ENCODE peak calls at places on chromosomes 13 and 19, in seven cellular contexts. V is choroid plexus epithelial cell, O is body of pancreas, K is PC-3, Y is endothelial cell of umbilical vein, G is NB4, E is AG04450. U is an unnamed sample.

GRCh38 chr19:8335343-8336071 is 7.6 kb downstream of the KANK3 start:
- DNase-seq in V (no peak), G (no peak), O (no peak), E (no peak), K (no peak), Y (no peak), U (no peak)

GRCh38 chr19:29714953-29715694 is at the start of gene C19orf12:
- DNase-seq in K (peak), G (peak), O (peak), Y (peak), E (no peak), V (peak), U (no peak)

GRCh38 chr19:33280351-33280921 is 21.9 kb downstream of the CEBPA start:
- DNase-seq in O (no peak), E (no peak), G (peak), V (no peak), Y (no peak), K (no peak), U (no peak)

GRCh38 chr13:109301711-109302110 is 484.7 kb downstream of the IRS2 start:
- DNase-seq in G (no peak), Y (no peak), O (no peak), K (no peak), V (no peak), E (no peak), U (no peak)

GRCh38 chr13:43783820-43784219 is 3.0 kb downstream of the ENOX1 start:
- DNase-seq in O (no peak), E (no peak), Y (peak), K (peak), V (peak), G (no peak), U (no peak)

GRCh38 chr13:78443839-78444238 is 159.5 kb downstream of the POU4F1 start:
- DNase-seq in Y (no peak), O (no peak), G (no peak), K (no peak), V (no peak), E (no peak), U (no peak)

GRCh38 chr13:110716235-110716505 is 2.7 kb downstream of the ING1 start:
- DNase-seq in G (peak), K (peak), O (peak), E (no peak), V (peak), Y (no peak), U (no peak)

GRCh38 chr13:53151692-53152421 is 123.2 kb downstream of the OLFM4 start:
- DNase-seq in K (no peak), Y (peak), O (peak), E (no peak), G (peak), V (peak), U (peak)

GRCh38 chr19:1855040-1855827 is 7.0 kb upstream of the REXO1 start:
- DNase-seq in E (peak), V (peak), O (peak), K (peak), G (peak), Y (peak), U (peak)

GRCh38 chr19:11090264-11091032 is 1.2 kb downstream of the LDLR start:
- DNase-seq in V (peak), Y (peak), O (peak), E (peak), G (peak), K (peak), U (peak)

GRCh38 chr19:55258476-55258827 is 365 bp downstream of the PPP6R1 start:
- DNase-seq in K (no peak), E (no peak), Y (no peak), V (no peak), G (no peak), O (peak), U (no peak)

GRCh38 chr13:21548577-21548976 is 55.4 kb downstream of the MICU2 start:
- DNase-seq in Y (no peak), G (no peak), E (no peak), K (no peak), O (no peak), V (no peak), U (no peak)

GRCh38 chr13:67229438-67230242 is 496 bp downstream of the PCDH9 start:
- DNase-seq in E (no peak), K (peak), G (no peak), V (peak), Y (no peak), O (no peak), U (no peak)

GRCh38 chr19:18629166-18630088 is 7.4 kb upstream of the KLHL26 start:
- DNase-seq in E (no peak), G (no peak), Y (no peak), O (peak), V (peak), K (no peak), U (no peak)

GRCh38 chr19:36041831-36042230 is 9.2 kb upstream of the CLIP3 start:
- DNase-seq in Y (peak), E (peak), K (peak), G (no peak), O (peak), V (peak), U (peak)

GRCh38 chr13:54879036-54879435 is 1850.4 kb downstream of the OLFM4 start:
- DNase-seq in G (peak), O (no peak), K (no peak), E (no peak), Y (no peak), V (no peak), U (no peak)

GRCh38 chr13:25067054-25067453 is 28.9 kb upstream of the PABPC3 start:
- DNase-seq in Y (no peak), O (no peak), G (no peak), E (no peak), V (no peak), K (no peak), U (no peak)

GRCh38 chr13:100523994-100524393 is 64.6 kb downstream of the GGACT start:
- DNase-seq in G (no peak), V (no peak), Y (no peak), O (no peak), K (no peak), E (no peak), U (no peak)

GRCh38 chr19:43782689-43783231 is 2.0 kb upstream of the KCNN4 start:
- DNase-seq in G (no peak), E (no peak), K (no peak), O (no peak), V (no peak), Y (no peak), U (no peak)

GRCh38 chr13:21219044-21219381 is 42.6 kb downstream of the MRPL57 start:
- DNase-seq in E (no peak), K (no peak), Y (no peak), O (no peak), V (no peak), G (peak), U (no peak)

GRCh38 chr19:53868091-53868891 is 608 bp downstream of the MYADM start:
- DNase-seq in G (peak), V (peak), K (peak), E (no peak), O (peak), Y (peak), U (no peak)

GRCh38 chr19:57056972-57057371 is 62.8 kb upstream of the USP29 start:
- DNase-seq in V (peak), G (no peak), K (no peak), E (peak), O (no peak), Y (no peak), U (no peak)

GRCh38 chr19:41843371-41843770 is 1.1 kb downstream of the LYPD4 start:
- DNase-seq in O (no peak), V (no peak), G (no peak), Y (no peak), K (no peak), E (no peak), U (no peak)

GRCh38 chr13:112808377-112809140 is 118.7 kb downstream of the ATP11A start:
- DNase-seq in K (no peak), G (no peak), O (no peak), V (no peak), Y (no peak), E (no peak), U (no peak)

GRCh38 chr19:46528601-46529447 is 33.2 kb upstream of the PNMA8B start:
- DNase-seq in G (no peak), Y (no peak), E (no peak), K (no peak), O (no peak), V (no peak), U (no peak)

GRCh38 chr13:83221813-83222241 is 660.4 kb downstream of the SLITRK1 start:
- DNase-seq in V (peak), E (peak), G (no peak), Y (no peak), K (peak), O (no peak), U (no peak)

DNA sequence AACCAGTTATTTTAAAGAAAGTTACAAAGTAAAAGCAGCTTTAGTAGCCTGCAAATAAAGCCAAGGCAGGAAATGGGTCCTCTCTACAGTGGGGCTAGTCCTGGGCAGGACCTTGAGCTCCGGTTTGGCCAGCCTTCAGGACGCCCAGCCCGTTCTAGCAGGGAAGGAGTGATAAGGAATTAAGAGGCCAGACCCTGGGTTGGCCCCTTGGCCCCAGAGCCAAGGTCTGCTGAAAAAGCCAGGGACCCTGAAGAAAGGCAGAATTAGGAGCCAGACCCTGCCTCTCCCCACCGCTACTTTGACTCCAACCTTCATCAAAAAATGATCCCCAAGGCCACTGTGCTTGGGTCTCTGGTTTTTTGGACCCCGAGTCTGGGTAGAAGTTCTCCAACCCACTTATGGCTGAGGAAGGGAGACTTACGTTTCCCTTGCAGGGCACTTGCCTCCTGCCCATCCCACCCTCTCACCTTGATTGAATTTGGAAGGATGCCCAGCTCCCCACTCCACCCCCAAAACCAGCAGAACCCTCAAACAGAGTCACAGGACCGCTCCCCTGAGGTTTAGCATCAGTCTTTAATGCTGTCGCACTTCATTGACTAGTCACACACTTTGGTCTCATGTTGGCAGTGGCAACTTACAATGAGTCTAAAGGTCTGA is 3.9 kb downstream of the DNAJB1 start:
- DNase-seq in O (no peak), K (no peak), V (no peak), G (no peak), E (no peak), Y (no peak), U (no peak)
- H3K4me3 ChIP-seq in O (no peak), K (no peak), V (no peak), G (no peak), E (no peak), Y (no peak), U (no peak)

DNA sequence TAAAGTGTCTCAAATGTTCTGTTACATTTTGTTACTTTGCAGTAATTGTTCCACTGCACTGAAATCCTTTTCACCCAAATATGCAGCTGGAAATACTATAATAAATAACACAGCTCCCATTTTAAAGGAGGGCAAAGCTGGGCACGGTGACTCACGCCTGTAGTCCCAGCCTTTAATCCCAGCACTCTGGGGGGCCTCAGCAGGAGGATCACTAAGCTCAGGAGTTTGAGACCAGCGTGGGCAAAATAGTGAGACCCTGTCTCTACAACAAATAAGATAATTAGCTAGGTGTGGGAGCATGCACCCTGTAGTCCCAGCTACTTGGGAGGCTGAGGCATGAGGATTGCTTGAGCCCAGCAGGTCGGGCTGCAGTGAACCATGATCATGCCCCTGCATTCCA is 7.5 kb upstream of the UBAC2 start:
- DNase-seq in G (no peak), V (no peak), K (no peak), Y (no peak), O (no peak), E (no peak), U (no peak)
- TF ChIP-seq CTCF in G (no peak), V (no peak), K (no peak), Y (no peak), O (no peak), E (no peak), U (no peak)

DNA sequence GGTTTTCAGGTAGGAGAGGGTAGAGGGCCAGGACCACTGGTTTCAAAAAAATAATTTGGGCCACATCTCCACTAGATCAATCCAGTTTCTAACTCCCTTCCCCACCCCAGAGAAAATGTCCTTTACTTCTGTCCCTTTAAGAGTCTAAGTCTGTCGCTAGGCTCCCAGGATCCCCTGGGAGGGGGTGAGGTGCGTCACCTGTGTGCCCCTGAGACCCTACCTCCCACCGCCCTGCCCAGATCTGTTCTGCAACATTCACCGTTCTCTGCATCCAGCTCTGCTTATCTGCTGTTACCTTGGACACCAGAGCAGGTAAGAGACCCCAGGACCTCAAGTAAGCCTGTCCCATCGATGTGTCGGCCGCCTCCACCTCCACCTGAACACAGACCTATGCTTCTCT is at the start of gene GFY:
- DNase-seq in O (no peak), E (no peak), K (no peak), G (no peak), Y (no peak), V (no peak), U (no peak)
- H3K4me3 ChIP-seq in O (no peak), E (no peak), K (no peak), G (no peak), Y (no peak), V (no peak), U (no peak)

GRCh38 chr13:57631607-57632275 is at the start of gene PCDH17:
- DNase-seq in G (no peak), V (peak), E (no peak), Y (peak), K (no peak), O (peak), U (no peak)
- TF ChIP-seq CTCF in G (no peak), V (no peak), E (no peak), Y (no peak), K (no peak), O (no peak), U (no peak)

GRCh38 chr19:13101590-13102415 is 855 bp downstream of the LYL1 start:
- DNase-seq in V (no peak), G (no peak), K (no peak), E (no peak), Y (no peak), O (no peak), U (no peak)
- H3K4me3 ChIP-seq in V (no peak), G (peak), K (peak), E (no peak), Y (peak), O (no peak), U (no peak)

GRCh38 chr19:47749326-47749725 is 4.0 kb downstream of the NOP53 start:
- DNase-seq in V (no peak), E (no peak), O (no peak), G (no peak), Y (no peak), K (no peak), U (no peak)

GRCh38 chr19:47740866-47741519 is 4.4 kb upstream of the NOP53 start:
- DNase-seq in G (no peak), K (no peak), O (peak), E (no peak), V (no peak), Y (no peak), U (no peak)

GRCh38 chr19:47741544-47742125 is 3.7 kb upstream of the NOP53 start:
- DNase-seq in G (no peak), Y (peak), O (no peak), K (no peak), V (no peak), E (no peak), U (no peak)

GRCh38 chr19:47742636-47743035 is 2.7 kb upstream of the NOP53 start:
- DNase-seq in K (no peak), V (peak), E (no peak), O (no peak), Y (no peak), G (no peak), U (no peak)

GRCh38 chr19:47745010-47745901 is at the start of gene NOP53:
- DNase-seq in O (peak), V (peak), G (peak), E (peak), K (peak), Y (peak), U (peak)
- TF ChIP-seq CTCF in O (no peak), V (no peak), G (no peak), E (no peak), K (no peak), Y (no peak), U (no peak)

GRCh38 chr19:12913871-12914690 is 5.0 kb downstream of the SYCE2 start:
- DNase-seq in G (peak), Y (no peak), K (no peak), V (peak), E (no peak), O (no peak), U (no peak)

GRCh38 chr19:12922959-12923358 is 3.9 kb upstream of the SYCE2 start:
- DNase-seq in Y (no peak), K (no peak), E (no peak), G (no peak), O (no peak), V (no peak), U (no peak)

GRCh38 chr19:12913011-12913561 is 6.0 kb downstream of the SYCE2 start:
- DNase-seq in K (peak), G (no peak), Y (peak), E (peak), V (peak), O (peak), U (peak)

GRCh38 chr19:12918253-12918652 is 840 bp downstream of the SYCE2 start:
- DNase-seq in E (no peak), G (no peak), K (no peak), Y (no peak), V (no peak), O (no peak), U (no peak)
- H3K4me3 ChIP-seq in E (no peak), G (no peak), K (no peak), Y (no peak), V (no peak), O (no peak), U (no peak)

GRCh38 chr19:49799798-49800376 is 13.2 kb downstream of the FUZ start:
- DNase-seq in K (no peak), G (peak), Y (no peak), O (no peak), E (no peak), V (no peak), U (no peak)
- TF ChIP-seq CTCF in K (peak), G (peak), Y (peak), O (no peak), E (no peak), V (peak), U (peak)

DNA sequence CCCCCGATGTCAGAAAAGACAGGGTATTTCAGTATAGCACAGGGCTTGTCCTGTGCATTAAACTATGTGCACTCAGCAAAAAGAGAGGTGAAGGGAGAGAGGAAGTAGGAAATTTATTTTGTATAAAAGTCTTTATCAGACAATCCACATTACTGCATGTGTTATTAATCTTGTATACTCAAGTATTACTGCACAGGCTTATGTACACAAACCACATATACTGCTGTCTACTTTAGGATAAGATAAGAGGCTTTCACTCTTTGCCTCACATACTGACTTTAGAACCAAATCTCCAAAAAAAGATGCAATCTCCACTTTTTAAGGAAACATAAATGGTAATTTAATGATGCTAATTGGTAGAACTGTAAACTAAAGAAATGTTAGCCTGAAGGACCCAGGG is 500.9 kb downstream of the FOXO1 start:
- DNase-seq in E (no peak), K (no peak), Y (peak), V (no peak), G (no peak), O (no peak), U (no peak)
- H3K4me3 ChIP-seq in E (no peak), K (no peak), Y (no peak), V (no peak), G (no peak), O (no peak), U (no peak)